ENCODE peak calls at places on chromosomes 3 and 15, in four cellular contexts. D is effector memory CD4-positive, alpha-beta T cell; P is retinal pigment epithelial cell; R is NCI-H1105. C is an unnamed sample.
A peak's percentile ranks its signal among the peaks of the same experiment; 100 is the strongest.

GRCh38 chr15:65310431-65311137 is 6.1 kb downstream of the RNU5B-1 start:
- DNase-seq in D (no peak), P (no peak), R (no peak), C (no peak)

GRCh38 chr15:71443538-71443937 is 328.3 kb downstream of the THSD4 start:
- DNase-seq in D (no peak), P (no peak), R (peak; percentile 30), C (peak; percentile 70)

GRCh38 chr15:38474155-38474757 is 20.3 kb downstream of the FAM98B start:
- DNase-seq in D (no peak), P (peak; percentile 36), R (peak; percentile 4), C (no peak)

GRCh38 chr15:51288143-51289065 is 50.0 kb downstream of the CYP19A1 start:
- DNase-seq in D (no peak), P (no peak), R (no peak), C (no peak)

GRCh38 chr3:104909188-104909587 is 457.5 kb upstream of the ALCAM start:
- DNase-seq in D (no peak), P (no peak), R (peak; percentile 62), C (no peak)

GRCh38 chr3:42037318-42037945 is 53.7 kb upstream of the TRAK1 start:
- DNase-seq in D (no peak), P (no peak), R (no peak), C (no peak)

GRCh38 chr3:172194702-172195392 is 155.5 kb downstream of the FNDC3B start:
- DNase-seq in D (no peak), P (peak; percentile 60), R (peak; percentile 80), C (no peak)

GRCh38 chr3:37168896-37169295 is 5.5 kb downstream of the LRRFIP2 start:
- DNase-seq in D (no peak), P (no peak), R (no peak), C (no peak)

GRCh38 chr3:172203522-172204258 is 164.3 kb downstream of the FNDC3B start:
- DNase-seq in D (no peak), P (no peak), R (peak; percentile 56), C (no peak)

GRCh38 chr3:119301001-119301400 is 6.8 kb downstream of the ARHGAP31 start:
- DNase-seq in D (no peak), P (no peak), R (no peak), C (no peak)

GRCh38 chr3:52090620-52091468 is 34.5 kb upstream of the DUSP7 start:
- DNase-seq in D (no peak), P (no peak), R (no peak), C (peak; percentile 20)

GRCh38 chr3:128226794-128227399 is 73.6 kb downstream of the EEFSEC start:
- DNase-seq in D (no peak), P (no peak), R (no peak), C (no peak)

GRCh38 chr3:115401891-115402501 is 221.3 kb upstream of the GAP43 start:
- DNase-seq in D (no peak), P (peak; percentile 65), R (no peak), C (no peak)

GRCh38 chr3:133591271-133591742 is 17.8 kb downstream of the CDV3 start:
- DNase-seq in D (no peak), P (no peak), R (no peak), C (no peak)

GRCh38 chr3:139532996-139533395 is 6.5 kb downstream of the RBP1 start:
- DNase-seq in D (no peak), P (no peak), R (no peak), C (no peak)

GRCh38 chr3:197465996-197466549 is 89.7 kb downstream of the BDH1 start:
- DNase-seq in D (no peak), P (no peak), R (no peak), C (peak; percentile 36)

GRCh38 chr3:28273837-28274236 is 32.4 kb downstream of the CMC1 start:
- DNase-seq in D (no peak), P (no peak), R (no peak), C (no peak)

GRCh38 chr3:14430706-14431470 is 28.5 kb downstream of the SLC6A6 start:
- DNase-seq in D (no peak), P (no peak), R (no peak), C (no peak)

GRCh38 chr15:85745525-85745924 is 49.2 kb downstream of the KLHL25 start:
- DNase-seq in D (no peak), P (no peak), R (no peak), C (no peak)

GRCh38 chr15:73607405-73607804 is 25.8 kb downstream of the NPTN start:
- DNase-seq in D (no peak), P (no peak), R (no peak), C (no peak)

GRCh38 chr3:29181872-29182271 is 99.0 kb upstream of the RBMS3 start:
- DNase-seq in D (no peak), P (no peak), R (no peak), C (no peak)

GRCh38 chr15:74983725-74984231 is 11.6 kb upstream of the SCAMP5 start:
- DNase-seq in D (no peak), P (no peak), R (no peak), C (no peak)

GRCh38 chr15:101615986-101616848 is 36.0 kb downstream of the TM2D3 start:
- DNase-seq in D (no peak), P (peak; percentile 18), R (peak; percentile 14), C (peak; percentile 76)

GRCh38 chr3:105775368-105775767 is 93.4 kb downstream of the CBLB start:
- DNase-seq in D (no peak), P (no peak), R (no peak), C (no peak)

GRCh38 chr3:70973558-70973957 is 610.0 kb downstream of the FOXP1 start:
- DNase-seq in D (no peak), P (no peak), R (no peak), C (no peak)

GRCh38 chr3:49745986-49746385 is 22.2 kb upstream of the GMPPB start:
- DNase-seq in D (no peak), P (no peak), R (no peak), C (no peak)

GRCh38 chr3:195905970-195906864 is 2.1 kb downstream of the TNK2 start:
- DNase-seq in D (no peak), P (no peak), R (peak; percentile 74), C (no peak)

GRCh38 chr3:139265131-139266016 is 78.4 kb upstream of the MRPS22 start:
- DNase-seq in D (no peak), P (no peak), R (no peak), C (no peak)

GRCh38 chr3:136293279-136293678 is 43.1 kb downstream of the PCCB start:
- DNase-seq in D (no peak), P (no peak), R (no peak), C (no peak)

GRCh38 chr3:186909078-186909853 is 21.1 kb upstream of the ST6GAL1 start:
- DNase-seq in D (peak; percentile 67), P (no peak), R (no peak), C (peak; percentile 53)

GRCh38 chr3:152302521-152303021 is 33.8 kb downstream of the MBNL1 start:
- DNase-seq in D (no peak), P (peak; percentile 69), R (peak; percentile 23), C (peak; percentile 70)

GRCh38 chr3:182258538-182259177 is 534.6 kb upstream of the ATP11B start:
- DNase-seq in D (no peak), P (no peak), R (peak; percentile 63), C (no peak)

GRCh38 chr15:39432935-39433334 is 147.9 kb upstream of the THBS1 start:
- DNase-seq in D (no peak), P (no peak), R (no peak), C (no peak)

GRCh38 chr15:95439812-95440380 is 890.6 kb upstream of the NR2F2 start:
- DNase-seq in D (no peak), P (peak; percentile 46), R (no peak), C (no peak)

GRCh38 chr3:73624363-73625123 is at the start of gene PDZRN3:
- DNase-seq in D (no peak), P (no peak), R (peak; percentile 33), C (peak; percentile 77)

GRCh38 chr15:88649753-88650551 is 11.1 kb downstream of the ISG20 start:
- DNase-seq in D (no peak), P (no peak), R (no peak), C (no peak)

GRCh38 chr3:45583021-45583851 is 11.3 kb upstream of the LIMD1 start:
- DNase-seq in D (no peak), P (no peak), R (no peak), C (peak; percentile 48)

GRCh38 chr3:126208618-126209256 is 28.4 kb upstream of the ALDH1L1 start:
- DNase-seq in D (no peak), P (peak; percentile 82), R (peak; percentile 80), C (peak; percentile 85)

C was measured in left cardiac atrium.